ENCODE peak calls at places on chromosomes 6 and 20, in nine cellular contexts. One of them, this sample, is unnamed.

GRCh38 chr20:45289942-45290676 is 16.5 kb upstream of the RBPJL start:
- DNase-seq in CD4-positive, alpha-beta T cell: no peak
- DNase-seq in adrenal gland: no peak
- DNase-seq in GM23338: no peak
- DNase-seq in uterus: no peak
- DNase-seq in endodermal cell: no peak
- DNase-seq in brain microvascular endothelial cell: no peak
- DNase-seq in small intestine: no peak
- DNase-seq in AG04450: no peak
- DNase-seq in this sample: no peak

GRCh38 chr20:45630366-45630765 is 718 bp downstream of the WFDC9 start:
- DNase-seq in uterus: no peak
- DNase-seq in endodermal cell: no peak
- DNase-seq in CD4-positive, alpha-beta T cell: no peak
- DNase-seq in AG04450: no peak
- DNase-seq in adrenal gland: no peak
- DNase-seq in GM23338: no peak
- DNase-seq in small intestine: no peak
- DNase-seq in brain microvascular endothelial cell: no peak
- DNase-seq in this sample: no peak

GRCh38 chr6:39113788-39114187 is 1.2 kb downstream of the SAYSD1 start:
- DNase-seq in CD4-positive, alpha-beta T cell: no peak
- DNase-seq in adrenal gland: no peak
- DNase-seq in small intestine: peak; percentile 20
- DNase-seq in AG04450: no peak
- DNase-seq in uterus: no peak
- DNase-seq in GM23338: no peak
- DNase-seq in endodermal cell: no peak
- DNase-seq in brain microvascular endothelial cell: no peak
- DNase-seq in this sample: no peak

GRCh38 chr6:52417675-52418111 is 2.4 kb upstream of the EFHC1 start:
- DNase-seq in brain microvascular endothelial cell: peak; percentile 69
- DNase-seq in uterus: no peak
- DNase-seq in AG04450: no peak
- DNase-seq in adrenal gland: no peak
- DNase-seq in GM23338: no peak
- DNase-seq in CD4-positive, alpha-beta T cell: no peak
- DNase-seq in small intestine: peak; percentile 77
- DNase-seq in endodermal cell: no peak
- DNase-seq in this sample: no peak

GRCh38 chr20:40251284-40251932 is 437.6 kb downstream of the MAFB start:
- DNase-seq in endodermal cell: peak; percentile 88
- DNase-seq in uterus: no peak
- DNase-seq in AG04450: no peak
- DNase-seq in adrenal gland: peak; percentile 71
- DNase-seq in GM23338: peak; percentile 90
- DNase-seq in CD4-positive, alpha-beta T cell: no peak
- DNase-seq in brain microvascular endothelial cell: peak; percentile 10
- DNase-seq in small intestine: peak; percentile 56
- DNase-seq in this sample: no peak

GRCh38 chr6:97049254-97050004 is 124.9 kb downstream of the KLHL32 start:
- DNase-seq in adrenal gland: no peak
- DNase-seq in GM23338: no peak
- DNase-seq in endodermal cell: no peak
- DNase-seq in small intestine: peak; percentile 21
- DNase-seq in CD4-positive, alpha-beta T cell: no peak
- DNase-seq in uterus: no peak
- DNase-seq in brain microvascular endothelial cell: no peak
- DNase-seq in AG04450: no peak
- DNase-seq in this sample: no peak

GRCh38 chr6:122696853-122697252 is 82.7 kb upstream of the FABP7 start:
- DNase-seq in GM23338: no peak
- DNase-seq in small intestine: no peak
- DNase-seq in uterus: no peak
- DNase-seq in endodermal cell: no peak
- DNase-seq in AG04450: no peak
- DNase-seq in brain microvascular endothelial cell: peak; percentile 42
- DNase-seq in adrenal gland: no peak
- DNase-seq in CD4-positive, alpha-beta T cell: no peak
- DNase-seq in this sample: no peak

GRCh38 chr20:32439132-32439829 is 81.2 kb downstream of the ASXL1 start:
- DNase-seq in uterus: no peak
- DNase-seq in adrenal gland: no peak
- DNase-seq in CD4-positive, alpha-beta T cell: no peak
- DNase-seq in AG04450: peak; percentile 37
- DNase-seq in brain microvascular endothelial cell: peak; percentile 75
- DNase-seq in GM23338: no peak
- DNase-seq in endodermal cell: peak; percentile 49
- DNase-seq in small intestine: no peak
- DNase-seq in this sample: no peak

GRCh38 chr6:169961772-169962561 is 210.5 kb downstream of the ERMARD start:
- DNase-seq in small intestine: no peak
- DNase-seq in brain microvascular endothelial cell: no peak
- DNase-seq in CD4-positive, alpha-beta T cell: no peak
- DNase-seq in AG04450: no peak
- DNase-seq in uterus: peak; percentile 45
- DNase-seq in endodermal cell: peak; percentile 87
- DNase-seq in adrenal gland: peak; percentile 21
- DNase-seq in GM23338: peak; percentile 75
- DNase-seq in this sample: peak; percentile 81

GRCh38 chr6:161128680-161129196 is 137.2 kb downstream of the MAP3K4 start:
- DNase-seq in adrenal gland: no peak
- DNase-seq in CD4-positive, alpha-beta T cell: no peak
- DNase-seq in uterus: no peak
- DNase-seq in GM23338: no peak
- DNase-seq in small intestine: no peak
- DNase-seq in endodermal cell: no peak
- DNase-seq in AG04450: peak; percentile 58
- DNase-seq in brain microvascular endothelial cell: peak; percentile 86
- DNase-seq in this sample: no peak

GRCh38 chr6:105274678-105275077 is 94.9 kb upstream of the POPDC3 start:
- DNase-seq in small intestine: no peak
- DNase-seq in CD4-positive, alpha-beta T cell: no peak
- DNase-seq in uterus: no peak
- DNase-seq in brain microvascular endothelial cell: no peak
- DNase-seq in GM23338: no peak
- DNase-seq in adrenal gland: no peak
- DNase-seq in AG04450: no peak
- DNase-seq in endodermal cell: no peak
- DNase-seq in this sample: no peak

GRCh38 chr6:1770435-1770843 is 160.7 kb downstream of the FOXC1 start:
- DNase-seq in uterus: no peak
- DNase-seq in small intestine: no peak
- DNase-seq in AG04450: no peak
- DNase-seq in adrenal gland: no peak
- DNase-seq in CD4-positive, alpha-beta T cell: no peak
- DNase-seq in GM23338: no peak
- DNase-seq in endodermal cell: no peak
- DNase-seq in brain microvascular endothelial cell: peak; percentile 18
- DNase-seq in this sample: no peak

GRCh38 chr6:167341038-167341613 is 16.2 kb downstream of the TTLL2 start:
- DNase-seq in endodermal cell: no peak
- DNase-seq in adrenal gland: no peak
- DNase-seq in CD4-positive, alpha-beta T cell: no peak
- DNase-seq in small intestine: no peak
- DNase-seq in GM23338: no peak
- DNase-seq in uterus: no peak
- DNase-seq in AG04450: no peak
- DNase-seq in brain microvascular endothelial cell: no peak
- DNase-seq in this sample: no peak

DNA sequence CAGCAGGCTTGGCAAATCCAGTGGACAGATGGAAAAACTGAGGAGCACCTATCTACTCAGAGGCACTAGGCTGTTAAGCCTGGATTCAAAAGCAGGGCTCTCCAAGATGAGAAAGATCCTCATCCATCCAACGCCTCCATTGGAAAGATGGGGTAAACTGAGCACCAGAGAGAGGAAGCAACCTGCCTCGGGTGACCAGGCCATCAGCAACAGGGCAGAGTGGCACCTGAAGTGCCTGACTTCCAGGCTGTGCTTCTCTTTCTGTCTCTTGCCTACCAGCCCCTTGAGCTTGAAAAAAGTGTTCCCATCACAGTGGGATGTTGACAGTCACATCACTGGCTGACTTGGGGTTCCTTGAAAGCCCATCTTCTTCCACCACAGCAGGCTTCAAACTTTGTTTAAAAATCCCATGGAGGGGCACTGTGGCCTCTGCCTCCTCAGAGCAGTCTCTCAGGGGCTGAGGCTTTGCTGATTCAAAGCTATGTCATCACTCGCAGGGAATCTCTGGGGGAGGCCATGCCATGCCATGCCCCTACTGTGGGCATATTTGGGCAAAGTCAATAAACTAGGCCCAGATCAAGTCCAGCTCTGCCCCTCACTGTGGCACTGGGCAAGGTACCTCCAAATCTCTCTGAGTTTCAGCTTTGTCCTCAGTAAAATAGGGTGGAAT is 44.8 kb upstream of the TGM2 start:
- DNase-seq in GM23338: no peak
- DNase-seq in small intestine: no peak
- DNase-seq in adrenal gland: no peak
- DNase-seq in endodermal cell: no peak
- DNase-seq in uterus: peak; percentile 3
- DNase-seq in brain microvascular endothelial cell: no peak
- DNase-seq in AG04450: no peak
- DNase-seq in CD4-positive, alpha-beta T cell: no peak
- DNase-seq in this sample: no peak
- H3K27ac ChIP-seq in GM23338: no peak overlapping the region
- H3K27ac ChIP-seq in small intestine: no peak overlapping the region
- H3K27ac ChIP-seq in adrenal gland: no peak overlapping the region
- H3K27ac ChIP-seq in endodermal cell: no peak overlapping the region
- H3K27ac ChIP-seq in uterus: no peak overlapping the region
- H3K27ac ChIP-seq in brain microvascular endothelial cell: no peak overlapping the region
- H3K27ac ChIP-seq in AG04450: no peak overlapping the region
- H3K27ac ChIP-seq in CD4-positive, alpha-beta T cell: no peak overlapping the region
- H3K27ac ChIP-seq in this sample: no peak overlapping the region

GRCh38 chr20:49091104-49091503 is 45.0 kb downstream of the CSE1L start:
- DNase-seq in CD4-positive, alpha-beta T cell: no peak
- DNase-seq in small intestine: no peak
- DNase-seq in adrenal gland: no peak
- DNase-seq in uterus: no peak
- DNase-seq in endodermal cell: no peak
- DNase-seq in AG04450: no peak
- DNase-seq in GM23338: no peak
- DNase-seq in brain microvascular endothelial cell: no peak
- DNase-seq in this sample: no peak
- H3K27ac ChIP-seq in CD4-positive, alpha-beta T cell: no peak overlapping the region
- H3K27ac ChIP-seq in small intestine: no peak overlapping the region
- H3K27ac ChIP-seq in adrenal gland: no peak overlapping the region
- H3K27ac ChIP-seq in uterus: no peak overlapping the region
- H3K27ac ChIP-seq in endodermal cell: no peak overlapping the region
- H3K27ac ChIP-seq in AG04450: no peak overlapping the region
- H3K27ac ChIP-seq in GM23338: no peak overlapping the region
- H3K27ac ChIP-seq in brain microvascular endothelial cell: no peak overlapping the region
- H3K27ac ChIP-seq in this sample: no peak overlapping the region

DNA sequence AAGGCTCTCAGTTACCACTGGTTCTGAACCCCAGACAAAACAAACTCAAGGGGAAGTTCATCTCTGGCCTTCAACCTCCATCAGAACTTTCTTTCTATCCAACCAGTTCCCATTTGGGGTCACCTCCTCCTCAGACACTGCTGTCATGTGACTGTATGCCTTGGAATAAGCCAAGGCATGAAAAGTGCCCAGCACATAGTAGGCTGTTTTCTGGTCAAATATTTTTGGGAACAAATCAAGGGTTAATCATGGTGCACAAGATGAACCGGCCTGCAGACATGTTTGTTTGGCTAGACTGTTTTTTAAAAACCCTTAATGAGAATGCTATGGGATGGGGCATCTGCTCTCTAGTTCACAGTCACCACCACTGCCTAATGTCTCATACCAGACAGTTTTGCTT is 48.9 kb upstream of the MRPS10 start:
- DNase-seq in uterus: no peak
- DNase-seq in AG04450: no peak
- DNase-seq in CD4-positive, alpha-beta T cell: no peak
- DNase-seq in brain microvascular endothelial cell: no peak
- DNase-seq in GM23338: no peak
- DNase-seq in endodermal cell: no peak
- DNase-seq in small intestine: no peak
- DNase-seq in adrenal gland: no peak
- DNase-seq in this sample: no peak
- H3K27ac ChIP-seq in uterus: no peak overlapping the region
- H3K27ac ChIP-seq in AG04450: no peak overlapping the region
- H3K27ac ChIP-seq in CD4-positive, alpha-beta T cell: no peak overlapping the region
- H3K27ac ChIP-seq in brain microvascular endothelial cell: no peak overlapping the region
- H3K27ac ChIP-seq in GM23338: no peak overlapping the region
- H3K27ac ChIP-seq in endodermal cell: no peak overlapping the region
- H3K27ac ChIP-seq in small intestine: no peak overlapping the region
- H3K27ac ChIP-seq in adrenal gland: no peak overlapping the region
- H3K27ac ChIP-seq in this sample: no peak overlapping the region

GRCh38 chr20:25723975-25724374 is 27.3 kb upstream of the ZNF337 start:
- DNase-seq in endodermal cell: no peak
- DNase-seq in brain microvascular endothelial cell: no peak
- DNase-seq in CD4-positive, alpha-beta T cell: no peak
- DNase-seq in small intestine: no peak
- DNase-seq in adrenal gland: no peak
- DNase-seq in AG04450: no peak
- DNase-seq in GM23338: no peak
- DNase-seq in uterus: no peak
- DNase-seq in this sample: no peak

GRCh38 chr20:25725639-25726038 is 29.0 kb upstream of the ZNF337 start:
- DNase-seq in GM23338: no peak
- DNase-seq in CD4-positive, alpha-beta T cell: no peak
- DNase-seq in AG04450: no peak
- DNase-seq in adrenal gland: no peak
- DNase-seq in brain microvascular endothelial cell: no peak
- DNase-seq in endodermal cell: no peak
- DNase-seq in uterus: no peak
- DNase-seq in small intestine: no peak
- DNase-seq in this sample: no peak

GRCh38 chr20:25720285-25720684 is 23.6 kb upstream of the ZNF337 start:
- DNase-seq in brain microvascular endothelial cell: no peak
- DNase-seq in uterus: no peak
- DNase-seq in small intestine: no peak
- DNase-seq in CD4-positive, alpha-beta T cell: no peak
- DNase-seq in adrenal gland: no peak
- DNase-seq in AG04450: no peak
- DNase-seq in GM23338: no peak
- DNase-seq in endodermal cell: peak; percentile 37
- DNase-seq in this sample: peak; percentile 41
- H3K27ac ChIP-seq in brain microvascular endothelial cell: no peak overlapping the region
- H3K27ac ChIP-seq in uterus: no peak overlapping the region
- H3K27ac ChIP-seq in small intestine: no peak overlapping the region
- H3K27ac ChIP-seq in CD4-positive, alpha-beta T cell: no peak overlapping the region
- H3K27ac ChIP-seq in adrenal gland: no peak overlapping the region
- H3K27ac ChIP-seq in AG04450: no peak overlapping the region
- H3K27ac ChIP-seq in GM23338: no peak overlapping the region
- H3K27ac ChIP-seq in endodermal cell: no peak overlapping the region
- H3K27ac ChIP-seq in this sample: no peak overlapping the region

DNA sequence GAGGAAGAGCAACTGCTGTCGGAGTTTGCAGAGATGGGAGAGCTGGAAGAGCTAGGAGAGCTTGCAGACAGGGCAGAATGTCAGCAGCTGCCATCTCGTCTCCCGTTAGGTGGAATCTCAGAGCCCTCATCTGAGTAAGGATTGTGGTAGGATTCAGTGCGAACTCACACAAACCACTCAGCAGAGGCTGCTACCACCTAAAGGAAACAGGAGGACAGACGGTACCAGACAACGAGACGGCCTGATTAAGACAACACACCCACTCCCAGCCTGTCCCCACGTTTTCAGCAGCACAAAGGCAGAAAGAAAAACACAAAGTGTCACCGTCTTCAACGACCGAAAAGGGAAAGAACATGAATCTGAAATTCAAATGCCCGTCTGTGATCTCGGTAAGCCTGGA is 4.1 kb downstream of the LEMD2 start:
- DNase-seq in small intestine: no peak
- DNase-seq in endodermal cell: no peak
- DNase-seq in AG04450: no peak
- DNase-seq in adrenal gland: no peak
- DNase-seq in uterus: no peak
- DNase-seq in GM23338: no peak
- DNase-seq in CD4-positive, alpha-beta T cell: no peak
- DNase-seq in brain microvascular endothelial cell: no peak
- DNase-seq in this sample: no peak
- H3K27ac ChIP-seq in small intestine: no peak overlapping the region
- H3K27ac ChIP-seq in endodermal cell: peak overlapping the region; percentile 51
- H3K27ac ChIP-seq in AG04450: no peak overlapping the region
- H3K27ac ChIP-seq in adrenal gland: no peak overlapping the region
- H3K27ac ChIP-seq in uterus: no peak overlapping the region
- H3K27ac ChIP-seq in GM23338: peak overlapping the region; percentile 69
- H3K27ac ChIP-seq in CD4-positive, alpha-beta T cell: no peak overlapping the region
- H3K27ac ChIP-seq in brain microvascular endothelial cell: no peak overlapping the region
- H3K27ac ChIP-seq in this sample: no peak overlapping the region